ENCODE peak calls at places on chromosome 14, in eight cellular contexts. One of them, this sample, is unnamed.

GRCh38 chr14:23164250-23164649 is 19.2 kb downstream of the SLC7A8 start:
- DNase-seq in ovary: no peak
- DNase-seq in psoas muscle: no peak
- DNase-seq in upper lobe of left lung: no peak
- DNase-seq in fibroblast of lung: peak; percentile 39
- DNase-seq in kidney: no peak
- DNase-seq in HCT116: no peak
- DNase-seq in spleen: no peak
- DNase-seq in this sample: no peak

GRCh38 chr14:32303865-32304264 is 25.2 kb upstream of the AKAP6 start:
- DNase-seq in ovary: no peak
- DNase-seq in psoas muscle: no peak
- DNase-seq in upper lobe of left lung: no peak
- DNase-seq in fibroblast of lung: no peak
- DNase-seq in kidney: no peak
- DNase-seq in HCT116: no peak
- DNase-seq in spleen: no peak
- DNase-seq in this sample: no peak

GRCh38 chr14:93977790-93978581 is 1.6 kb upstream of the ASB2 start:
- DNase-seq in ovary: no peak
- DNase-seq in psoas muscle: peak; percentile 29
- DNase-seq in upper lobe of left lung: no peak
- DNase-seq in fibroblast of lung: no peak
- DNase-seq in kidney: peak; percentile 47
- DNase-seq in HCT116: no peak
- DNase-seq in spleen: no peak
- DNase-seq in this sample: no peak

GRCh38 chr14:70036665-70037064 is 152.1 kb downstream of the SLC8A3 start:
- DNase-seq in ovary: no peak
- DNase-seq in psoas muscle: no peak
- DNase-seq in upper lobe of left lung: no peak
- DNase-seq in fibroblast of lung: no peak
- DNase-seq in kidney: no peak
- DNase-seq in HCT116: no peak
- DNase-seq in spleen: no peak
- DNase-seq in this sample: no peak

GRCh38 chr14:95320076-95320895 is 578 bp upstream of the CLMN start:
- DNase-seq in ovary: peak; percentile 57
- DNase-seq in psoas muscle: peak; percentile 62
- DNase-seq in upper lobe of left lung: peak; percentile 83
- DNase-seq in fibroblast of lung: no peak
- DNase-seq in kidney: peak; percentile 88
- DNase-seq in HCT116: no peak
- DNase-seq in spleen: peak; percentile 86
- DNase-seq in this sample: no peak

GRCh38 chr14:91303091-91303923 is 58.8 kb upstream of the GPR68 start:
- DNase-seq in ovary: no peak
- DNase-seq in psoas muscle: peak; percentile 67
- DNase-seq in upper lobe of left lung: no peak
- DNase-seq in fibroblast of lung: peak; percentile 17
- DNase-seq in kidney: no peak
- DNase-seq in HCT116: peak; percentile 49
- DNase-seq in spleen: peak; percentile 70
- DNase-seq in this sample: peak; percentile 70

GRCh38 chr14:60760209-60760608 is 25.6 kb downstream of the MNAT1 start:
- DNase-seq in ovary: no peak
- DNase-seq in psoas muscle: no peak
- DNase-seq in upper lobe of left lung: no peak
- DNase-seq in fibroblast of lung: no peak
- DNase-seq in kidney: no peak
- DNase-seq in HCT116: no peak
- DNase-seq in spleen: no peak
- DNase-seq in this sample: no peak

GRCh38 chr14:77950371-77950770 is 150.5 kb downstream of the ADCK1 start:
- DNase-seq in ovary: no peak
- DNase-seq in psoas muscle: no peak
- DNase-seq in upper lobe of left lung: no peak
- DNase-seq in fibroblast of lung: no peak
- DNase-seq in kidney: no peak
- DNase-seq in HCT116: no peak
- DNase-seq in spleen: no peak
- DNase-seq in this sample: no peak

GRCh38 chr14:48575772-48576171 is 900.4 kb upstream of the MDGA2 start:
- DNase-seq in ovary: no peak
- DNase-seq in psoas muscle: no peak
- DNase-seq in upper lobe of left lung: no peak
- DNase-seq in fibroblast of lung: no peak
- DNase-seq in kidney: peak; percentile 44
- DNase-seq in HCT116: no peak
- DNase-seq in spleen: no peak
- DNase-seq in this sample: no peak

GRCh38 chr14:36091096-36091495 is 85.4 kb downstream of the PTCSC3 start:
- DNase-seq in ovary: no peak
- DNase-seq in psoas muscle: no peak
- DNase-seq in upper lobe of left lung: no peak
- DNase-seq in fibroblast of lung: peak; percentile 89
- DNase-seq in kidney: no peak
- DNase-seq in HCT116: peak; percentile 19
- DNase-seq in spleen: no peak
- DNase-seq in this sample: peak; percentile 80

GRCh38 chr14:64196668-64197411 is 97.3 kb downstream of the ESR2 start:
- DNase-seq in ovary: peak; percentile 71
- DNase-seq in psoas muscle: no peak
- DNase-seq in upper lobe of left lung: peak; percentile 87
- DNase-seq in fibroblast of lung: peak; percentile 39
- DNase-seq in kidney: no peak
- DNase-seq in HCT116: no peak
- DNase-seq in spleen: peak; percentile 85
- DNase-seq in this sample: no peak

GRCh38 chr14:94787092-94787491 is 17.2 kb upstream of the GSC start:
- DNase-seq in ovary: no peak
- DNase-seq in psoas muscle: no peak
- DNase-seq in upper lobe of left lung: no peak
- DNase-seq in fibroblast of lung: no peak
- DNase-seq in kidney: no peak
- DNase-seq in HCT116: no peak
- DNase-seq in spleen: no peak
- DNase-seq in this sample: no peak

GRCh38 chr14:72726444-72726843 is 167.5 kb downstream of the DPF3 start:
- DNase-seq in ovary: peak; percentile 79
- DNase-seq in psoas muscle: no peak
- DNase-seq in upper lobe of left lung: no peak
- DNase-seq in fibroblast of lung: peak; percentile 52
- DNase-seq in kidney: no peak
- DNase-seq in HCT116: no peak
- DNase-seq in spleen: peak; percentile 42
- DNase-seq in this sample: no peak

GRCh38 chr14:48331421-48331820 is 656.0 kb upstream of the MDGA2 start:
- DNase-seq in ovary: no peak
- DNase-seq in psoas muscle: no peak
- DNase-seq in upper lobe of left lung: no peak
- DNase-seq in fibroblast of lung: no peak
- DNase-seq in kidney: no peak
- DNase-seq in HCT116: no peak
- DNase-seq in spleen: no peak
- DNase-seq in this sample: no peak

GRCh38 chr14:100155881-100156645 is 3.4 kb downstream of the DEGS2 start:
- DNase-seq in ovary: no peak
- DNase-seq in psoas muscle: no peak
- DNase-seq in upper lobe of left lung: no peak
- DNase-seq in fibroblast of lung: no peak
- DNase-seq in kidney: no peak
- DNase-seq in HCT116: no peak
- DNase-seq in spleen: no peak
- DNase-seq in this sample: no peak

GRCh38 chr14:53167602-53168328 is 14.6 kb upstream of the DDHD1 start:
- DNase-seq in ovary: no peak
- DNase-seq in psoas muscle: no peak
- DNase-seq in upper lobe of left lung: no peak
- DNase-seq in fibroblast of lung: peak; percentile 87
- DNase-seq in kidney: no peak
- DNase-seq in HCT116: no peak
- DNase-seq in spleen: no peak
- DNase-seq in this sample: no peak

GRCh38 chr14:56284641-56285040 is 166.4 kb downstream of the PELI2 start:
- DNase-seq in ovary: no peak
- DNase-seq in psoas muscle: no peak
- DNase-seq in upper lobe of left lung: no peak
- DNase-seq in fibroblast of lung: no peak
- DNase-seq in kidney: no peak
- DNase-seq in HCT116: no peak
- DNase-seq in spleen: no peak
- DNase-seq in this sample: no peak

DNA sequence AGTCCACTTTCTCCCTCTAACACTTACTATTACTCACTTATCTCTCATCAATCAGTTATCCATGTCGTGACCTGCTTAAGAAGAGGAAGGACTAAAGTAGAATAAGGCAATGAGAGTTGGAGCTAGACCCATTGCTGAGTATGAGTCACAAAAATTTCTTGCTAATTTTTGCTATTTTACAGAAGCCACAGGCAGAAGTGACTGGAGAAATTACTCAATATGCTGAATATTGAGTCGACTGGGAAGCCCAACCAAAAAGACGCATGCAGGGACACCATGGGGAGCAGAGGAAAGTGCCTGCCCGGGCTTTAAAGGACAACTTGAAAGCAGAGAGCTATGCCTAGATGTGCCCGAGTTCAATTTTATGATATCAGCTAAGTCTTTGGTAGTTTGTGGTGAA is 115.4 kb upstream of the FOXG1 start:
- DNase-seq in ovary: no peak
- DNase-seq in psoas muscle: no peak
- DNase-seq in upper lobe of left lung: no peak
- DNase-seq in fibroblast of lung: peak; percentile 49
- DNase-seq in kidney: no peak
- DNase-seq in HCT116: no peak
- DNase-seq in spleen: no peak
- DNase-seq in this sample: no peak
- H3K9me3 ChIP-seq in ovary: no peaks in the 10 kb centered on the region
- H3K9me3 ChIP-seq in psoas muscle: no peaks in the 10 kb centered on the region
- H3K9me3 ChIP-seq in upper lobe of left lung: no peaks in the 10 kb centered on the region
- H3K9me3 ChIP-seq in fibroblast of lung: no peaks in the 10 kb centered on the region
- H3K9me3 ChIP-seq in kidney: no peaks in the 10 kb centered on the region
- H3K9me3 ChIP-seq in HCT116: peaks cover 30% of the 10 kb centered on the region
- H3K9me3 ChIP-seq in spleen: no peaks in the 10 kb centered on the region
- H3K9me3 ChIP-seq in this sample: no peaks in the 10 kb centered on the region

DNA sequence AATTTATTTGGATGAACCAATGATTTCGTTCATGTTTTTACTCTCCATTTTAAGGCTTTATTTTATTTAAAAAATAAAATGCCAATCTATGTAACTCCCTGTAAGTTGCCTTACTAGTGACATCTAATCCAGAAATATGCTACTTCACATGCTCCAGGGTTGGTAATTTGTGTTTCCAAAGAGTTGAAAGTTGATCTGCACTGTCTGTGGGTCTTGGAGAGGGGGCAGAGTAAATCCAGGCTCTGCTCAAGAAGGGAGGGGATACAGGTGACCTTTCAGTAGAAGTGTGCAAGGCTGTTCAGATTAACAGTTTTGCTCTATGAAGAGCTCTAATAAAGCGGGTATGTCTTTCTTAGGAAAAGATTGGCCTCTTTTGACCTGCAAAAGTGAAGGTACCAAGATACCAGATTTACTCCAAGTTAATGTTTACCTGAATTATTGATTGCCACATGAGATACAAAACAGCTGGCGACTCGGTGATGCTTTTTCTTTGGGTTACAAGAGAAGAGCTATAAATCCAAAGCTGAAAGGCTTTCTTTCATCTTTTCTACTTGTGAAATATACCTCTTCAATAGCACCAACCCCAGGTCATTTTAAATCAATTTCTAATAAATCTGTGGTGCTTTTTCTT is 75.6 kb upstream of the FLRT2 start:
- DNase-seq in ovary: no peak
- DNase-seq in psoas muscle: no peak
- DNase-seq in upper lobe of left lung: no peak
- DNase-seq in fibroblast of lung: no peak
- DNase-seq in kidney: no peak
- DNase-seq in HCT116: no peak
- DNase-seq in spleen: no peak
- DNase-seq in this sample: no peak
- H3K9me3 ChIP-seq in ovary: no peaks in the 10 kb centered on the region
- H3K9me3 ChIP-seq in psoas muscle: no peaks in the 10 kb centered on the region
- H3K9me3 ChIP-seq in upper lobe of left lung: no peaks in the 10 kb centered on the region
- H3K9me3 ChIP-seq in fibroblast of lung: no peaks in the 10 kb centered on the region
- H3K9me3 ChIP-seq in kidney: no peaks in the 10 kb centered on the region
- H3K9me3 ChIP-seq in HCT116: peaks cover 18% of the 10 kb centered on the region
- H3K9me3 ChIP-seq in spleen: no peaks in the 10 kb centered on the region
- H3K9me3 ChIP-seq in this sample: no peaks in the 10 kb centered on the region

DNA sequence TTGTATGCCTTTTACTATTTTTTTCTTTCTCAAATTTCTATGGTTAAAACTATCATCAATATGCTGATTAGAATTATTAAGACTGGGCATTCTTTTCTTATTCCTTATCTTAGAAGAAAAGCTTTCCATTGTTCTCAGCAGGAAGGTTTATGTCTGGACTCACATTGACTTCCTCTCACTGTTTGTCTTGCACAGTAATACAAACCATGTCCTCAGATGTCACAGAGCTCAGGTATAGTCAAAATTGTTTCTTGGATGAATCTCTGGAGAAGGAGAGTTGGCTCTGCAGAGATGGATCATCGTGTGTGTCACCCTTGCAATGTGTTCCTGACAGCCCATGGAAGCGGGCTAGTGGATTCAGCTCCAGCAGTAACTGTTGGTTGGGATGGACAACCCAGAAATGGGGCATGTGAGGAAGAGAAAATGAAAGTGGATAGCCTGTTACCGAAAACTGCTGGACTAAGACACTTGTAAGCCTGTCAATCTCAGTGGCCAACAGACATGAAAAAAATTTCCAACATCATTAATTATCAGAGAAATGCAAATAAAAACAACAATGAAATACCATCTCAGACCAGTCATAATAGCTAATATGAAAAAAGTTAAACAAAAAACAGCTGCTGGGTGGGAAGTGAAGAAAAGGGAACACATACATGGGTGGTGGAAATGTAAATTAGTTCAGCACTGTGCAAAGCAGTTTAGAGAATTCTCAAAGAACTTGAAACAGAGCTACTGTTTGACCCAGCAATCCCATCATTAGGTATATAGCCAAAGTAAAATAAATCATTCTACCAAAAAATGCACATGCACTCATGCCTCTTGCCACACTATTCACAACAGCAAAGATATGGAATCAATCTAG is 967.8 kb downstream of the TMEM121 start:
- DNase-seq in ovary: no peak
- DNase-seq in psoas muscle: no peak
- DNase-seq in upper lobe of left lung: no peak
- DNase-seq in fibroblast of lung: no peak
- DNase-seq in kidney: no peak
- DNase-seq in HCT116: no peak
- DNase-seq in spleen: no peak
- DNase-seq in this sample: no peak
- H3K9me3 ChIP-seq in ovary: no peaks in the 10 kb centered on the region
- H3K9me3 ChIP-seq in psoas muscle: no peaks in the 10 kb centered on the region
- H3K9me3 ChIP-seq in upper lobe of left lung: no peaks in the 10 kb centered on the region
- H3K9me3 ChIP-seq in fibroblast of lung: no peaks in the 10 kb centered on the region
- H3K9me3 ChIP-seq in kidney: no peaks in the 10 kb centered on the region
- H3K9me3 ChIP-seq in HCT116: peaks cover 6% of the 10 kb centered on the region
- H3K9me3 ChIP-seq in spleen: no peaks in the 10 kb centered on the region
- H3K9me3 ChIP-seq in this sample: no peaks in the 10 kb centered on the region

DNA sequence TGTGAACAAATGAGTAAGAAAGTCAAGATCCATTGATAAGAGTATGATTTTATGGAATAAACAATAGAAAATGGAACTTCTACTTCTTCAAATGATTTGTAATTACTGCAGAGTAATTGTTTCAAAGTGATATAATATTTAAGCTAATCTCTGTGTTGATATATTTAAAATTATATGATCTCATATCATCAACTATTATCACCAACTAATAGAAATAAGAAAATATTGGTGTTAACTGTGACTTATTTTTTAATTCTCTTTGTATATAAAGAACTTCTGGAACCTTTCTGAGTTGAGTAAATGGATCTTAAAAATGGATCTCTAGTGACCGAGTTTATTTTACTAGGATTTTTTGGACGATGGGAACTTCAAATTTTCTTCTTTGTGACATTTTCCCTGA is at the start of gene OR4L1:
- DNase-seq in ovary: no peak
- DNase-seq in psoas muscle: no peak
- DNase-seq in upper lobe of left lung: no peak
- DNase-seq in fibroblast of lung: no peak
- DNase-seq in kidney: no peak
- DNase-seq in HCT116: no peak
- DNase-seq in spleen: no peak
- DNase-seq in this sample: no peak
- H3K9me3 ChIP-seq in ovary: no peaks in the 10 kb centered on the region
- H3K9me3 ChIP-seq in psoas muscle: no peaks in the 10 kb centered on the region
- H3K9me3 ChIP-seq in upper lobe of left lung: no peaks in the 10 kb centered on the region
- H3K9me3 ChIP-seq in fibroblast of lung: no peaks in the 10 kb centered on the region
- H3K9me3 ChIP-seq in kidney: peaks cover 6% of the 10 kb centered on the region
- H3K9me3 ChIP-seq in HCT116: peaks cover 14% of the 10 kb centered on the region
- H3K9me3 ChIP-seq in spleen: no peaks in the 10 kb centered on the region
- H3K9me3 ChIP-seq in this sample: no peaks in the 10 kb centered on the region

This sample was measured in MG63.